ENCODE peak calls at places on chromosomes 3 and 15, in nine cellular contexts. E is BE2C; R is EL; H is hepatic stellate cell; Z is sigmoid colon; T is activated T-helper 1 cell treated with Interleukin-2 at 50 U/mL for 16 hours; W is activated CD4-positive, CD25-positive, alpha-beta regulatory T cell treated with anti-CD3 and anti-CD28 coated beads, Interleukin-2, amount 50 U/mL, for 72 hours; G is kidney epithelial cell; N is WTC11. B is an unnamed sample.

GRCh38 chr3:11390411-11391171 is 118.4 kb downstream of the ATG7 start:
- DNase-seq in E (no peak), R (no peak), H (no peak), Z (no peak), T (no peak), W (no peak), G (no peak), N (no peak), B (no peak)

GRCh38 chr3:194051554-194052175 is 84.3 kb upstream of the HES1 start:
- DNase-seq in E (no peak), R (no peak), H (no peak), Z (no peak), T (no peak), W (no peak), G (no peak), N (no peak), B (no peak)

GRCh38 chr3:70861855-70862254 is 549.4 kb upstream of the MDFIC2 start:
- DNase-seq in E (no peak), R (peak; percentile 54), H (no peak), Z (no peak), T (no peak), W (no peak), G (no peak), N (no peak), B (no peak)

GRCh38 chr15:91099616-91100560 is at the start of gene SV2B:
- DNase-seq in E (peak; percentile 24), R (peak; percentile 36), H (no peak), Z (no peak), T (peak; percentile 22), W (peak; percentile 47), G (no peak), N (peak; percentile 67), B (peak; percentile 28)

GRCh38 chr3:127815641-127816605 is 6.4 kb downstream of the MGLL start:
- DNase-seq in E (no peak), R (no peak), H (no peak), Z (no peak), T (no peak), W (no peak), G (no peak), N (no peak), B (no peak)

GRCh38 chr15:52117549-52117948 is 5.0 kb upstream of the BCL2L10 start:
- DNase-seq in E (no peak), R (no peak), H (no peak), Z (no peak), T (no peak), W (no peak), G (no peak), N (no peak), B (no peak)

GRCh38 chr15:55879181-55879580 is 114.2 kb downstream of the NEDD4 start:
- DNase-seq in E (no peak), R (peak; percentile 21), H (no peak), Z (no peak), T (no peak), W (no peak), G (no peak), N (no peak), B (no peak)

GRCh38 chr3:8856721-8857120 is 87.3 kb upstream of the OXTR start:
- DNase-seq in E (no peak), R (peak; percentile 63), H (peak; percentile 38), Z (no peak), T (no peak), W (no peak), G (no peak), N (no peak), B (no peak)